ENCODE peak calls at places on chromosomes 2 and 18, in six cellular contexts. V is H1, K is HepG2, H is stomach, X is sigmoid colon, Q is transverse colon. I is an unnamed sample.

GRCh38 chr2:95292623-95293260 is 4.4 kb upstream of the KCNIP3 start:
- DNase-seq in V (no peak), K (no peak), H (no peak), X (no peak), Q (no peak), I (no peak)

GRCh38 chr2:104140361-104140760 is 713.6 kb upstream of the POU3F3 start:
- DNase-seq in V (no peak), K (no peak), H (no peak), X (no peak), Q (no peak), I (no peak)

GRCh38 chr18:68447286-68447685 is 267.6 kb downstream of the TMX3 start:
- DNase-seq in V (no peak), K (no peak), H (no peak), X (no peak), Q (no peak), I (no peak)

GRCh38 chr2:136136921-136137320 is 19.0 kb upstream of the CXCR4 start:
- DNase-seq in V (no peak), K (no peak), H (no peak), X (no peak), Q (no peak), I (no peak)

GRCh38 chr2:118992740-118993391 is 50.9 kb downstream of the MARCO start:
- DNase-seq in V (peak), K (no peak), H (peak), X (no peak), Q (no peak), I (no peak)

GRCh38 chr18:8153887-8154583 is 455.2 kb upstream of the RAB12 start:
- DNase-seq in V (no peak), K (no peak), H (no peak), X (no peak), Q (no peak), I (no peak)

GRCh38 chr2:113847144-113847543 is 42.7 kb upstream of the ACTR3 start:
- DNase-seq in V (no peak), K (no peak), H (no peak), X (no peak), Q (no peak), I (no peak)

GRCh38 chr2:10322481-10322880 is 19.8 kb downstream of the HPCAL1 start:
- DNase-seq in V (no peak), K (no peak), H (no peak), X (peak), Q (no peak), I (no peak)

GRCh38 chr2:241867776-241868420 is 1.6 kb upstream of the RTP5 start:
- DNase-seq in V (no peak), K (no peak), H (peak), X (no peak), Q (no peak), I (peak)

GRCh38 chr18:31645411-31645810 is 39.0 kb downstream of the B4GALT6 start:
- DNase-seq in V (no peak), K (no peak), H (no peak), X (no peak), Q (no peak), I (no peak)

GRCh38 chr2:138846216-138846821 is 66.1 kb upstream of the NXPH2 start:
- DNase-seq in V (no peak), K (peak), H (no peak), X (no peak), Q (no peak), I (no peak)

GRCh38 chr2:215619022-215619958 is 183.4 kb upstream of the FN1 start:
- DNase-seq in V (no peak), K (peak), H (no peak), X (no peak), Q (no peak), I (no peak)

GRCh38 chr2:137951606-137952005 is 12.7 kb upstream of the HNMT start:
- DNase-seq in V (no peak), K (no peak), H (no peak), X (no peak), Q (no peak), I (no peak)

GRCh38 chr2:26238301-26238958 is 6.0 kb downstream of the HADHA start:
- DNase-seq in V (no peak), K (peak), H (no peak), X (no peak), Q (no peak), I (peak)

GRCh38 chr2:23487735-23488492 is 102.9 kb downstream of the KLHL29 start:
- DNase-seq in V (no peak), K (no peak), H (no peak), X (no peak), Q (no peak), I (no peak)

GRCh38 chr18:31687016-31687415 is 2.6 kb upstream of the B4GALT6 start:
- DNase-seq in V (no peak), K (no peak), H (no peak), X (no peak), Q (no peak), I (no peak)

GRCh38 chr2:240462704-240463273 is 27.3 kb downstream of the GPC1 start:
- DNase-seq in V (no peak), K (no peak), H (no peak), X (peak), Q (peak), I (no peak)

GRCh38 chr2:192286093-192286701 is 91.5 kb upstream of the TMEFF2 start:
- DNase-seq in V (no peak), K (peak), H (no peak), X (no peak), Q (no peak), I (no peak)

GRCh38 chr2:40642261-40642660 is 190.4 kb upstream of the SLC8A1 start:
- DNase-seq in V (no peak), K (no peak), H (no peak), X (no peak), Q (no peak), I (no peak)

GRCh38 chr2:111117666-111118454 is 2.9 kb upstream of the BCL2L11 start:
- DNase-seq in V (peak), K (no peak), H (peak), X (peak), Q (peak), I (peak)

GRCh38 chr2:120675460-120676130 is 60.1 kb upstream of the GLI2 start:
- DNase-seq in V (peak), K (peak), H (peak), X (peak), Q (peak), I (peak)

GRCh38 chr2:63698825-63699548 is 110.2 kb downstream of the MDH1 start:
- DNase-seq in V (peak), K (peak), H (no peak), X (peak), Q (peak), I (no peak)

GRCh38 chr2:144078091-144078490 is 441.8 kb downstream of the ZEB2 start:
- DNase-seq in V (no peak), K (no peak), H (no peak), X (no peak), Q (no peak), I (no peak)

GRCh38 chr18:63119647-63120046 is 199.9 kb downstream of the BCL2 start:
- DNase-seq in V (no peak), K (peak), H (no peak), X (no peak), Q (no peak), I (no peak)

GRCh38 chr2:192571636-192572035 is 376.9 kb upstream of the TMEFF2 start:
- DNase-seq in V (no peak), K (no peak), H (no peak), X (no peak), Q (no peak), I (no peak)

GRCh38 chr2:212892193-212892592 is 259.2 kb downstream of the IKZF2 start:
- DNase-seq in V (no peak), K (peak), H (no peak), X (no peak), Q (no peak), I (no peak)

GRCh38 chr18:74546751-74547530 is 12.6 kb downstream of the CNDP1 start:
- DNase-seq in V (no peak), K (no peak), H (peak), X (no peak), Q (no peak), I (no peak)

GRCh38 chr2:241635756-241636155 is 1.2 kb downstream of the THAP4 start:
- DNase-seq in V (no peak), K (peak), H (no peak), X (no peak), Q (no peak), I (no peak)

GRCh38 chr2:135096665-135097446 is 44.8 kb downstream of the RAB3GAP1 start:
- DNase-seq in V (no peak), K (no peak), H (no peak), X (no peak), Q (no peak), I (no peak)

GRCh38 chr18:74281639-74282358 is 10.0 kb downstream of the CYB5A start:
- DNase-seq in V (no peak), K (peak), H (no peak), X (peak), Q (peak), I (peak)

GRCh38 chr2:212227755-212228154 is 310.8 kb downstream of the ERBB4 start:
- DNase-seq in V (no peak), K (peak), H (peak), X (no peak), Q (no peak), I (no peak)

GRCh38 chr2:222295368-222296041 is 3.3 kb downstream of the PAX3 start:
- DNase-seq in V (peak), K (no peak), H (no peak), X (no peak), Q (no peak), I (no peak)

GRCh38 chr2:151049746-151050145 is 211.9 kb downstream of the RBM43 start:
- DNase-seq in V (no peak), K (peak), H (no peak), X (no peak), Q (no peak), I (no peak)

GRCh38 chr2:26934335-26934724 is 36.1 kb upstream of the MAPRE3 start:
- DNase-seq in V (no peak), K (no peak), H (no peak), X (no peak), Q (no peak), I (no peak)

GRCh38 chr2:88834866-88835265 is 143.4 kb downstream of the RPIA start:
- DNase-seq in V (no peak), K (no peak), H (no peak), X (no peak), Q (no peak), I (no peak)

GRCh38 chr2:63050186-63050915 is at the start of gene OTX1:
- DNase-seq in V (peak), K (peak), H (peak), X (peak), Q (peak), I (peak)

GRCh38 chr2:97731274-97732050 is 18.1 kb downstream of the ZAP70 start:
- DNase-seq in V (no peak), K (no peak), H (no peak), X (no peak), Q (no peak), I (no peak)

GRCh38 chr2:159153063-159153462 is 133.4 kb downstream of the WDSUB1 start:
- DNase-seq in V (no peak), K (no peak), H (no peak), X (no peak), Q (no peak), I (no peak)

GRCh38 chr2:171728989-171729951 is 42.0 kb downstream of the DYNC1I2 start:
- DNase-seq in V (no peak), K (peak), H (no peak), X (no peak), Q (no peak), I (no peak)

GRCh38 chr2:225495706-225496105 is 96.2 kb downstream of the NYAP2 start:
- DNase-seq in V (no peak), K (no peak), H (no peak), X (no peak), Q (no peak), I (no peak)

GRCh38 chr2:225493420-225494099 is 94.0 kb downstream of the NYAP2 start:
- DNase-seq in V (no peak), K (no peak), H (no peak), X (no peak), Q (no peak), I (no peak)

GRCh38 chr2:225496548-225496947 is 97.0 kb downstream of the NYAP2 start:
- DNase-seq in V (no peak), K (no peak), H (no peak), X (no peak), Q (no peak), I (no peak)

GRCh38 chr2:225497175-225497574 is 97.7 kb downstream of the NYAP2 start:
- DNase-seq in V (no peak), K (no peak), H (no peak), X (no peak), Q (no peak), I (no peak)

GRCh38 chr2:225494100-225494459 is 94.6 kb downstream of the NYAP2 start:
- DNase-seq in V (no peak), K (no peak), H (no peak), X (no peak), Q (no peak), I (no peak)
- TF ChIP-seq EP300 in V (no peak), K (no peak), H (no peak), X (no peak), Q (no peak), I (no peak)

DNA sequence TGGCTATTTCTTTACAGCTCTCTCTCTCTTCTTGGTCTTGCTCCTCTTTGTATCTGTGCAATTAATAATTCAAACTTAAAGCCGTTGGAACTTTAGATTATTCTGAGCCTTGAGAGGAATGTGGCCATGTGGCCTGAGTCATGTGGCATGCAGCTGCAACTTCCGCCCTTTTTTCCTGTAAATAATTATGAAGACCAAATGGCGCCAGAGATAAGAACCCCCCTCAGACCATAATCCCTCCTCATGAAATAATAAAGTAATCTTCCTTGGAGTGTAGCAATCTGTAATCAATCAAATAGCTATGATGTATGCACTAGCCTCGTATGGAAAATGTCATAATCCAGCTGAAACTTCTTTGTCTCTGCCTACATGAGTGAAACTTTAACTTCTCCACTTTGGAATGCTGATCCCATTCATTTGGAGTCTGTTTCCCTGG is 13.5 kb upstream of the TWSG1 start:
- DNase-seq in V (no peak), K (no peak), H (no peak), X (no peak), Q (no peak), I (no peak)
- TF ChIP-seq EP300 in V (no peak), K (no peak), H (no peak), X (no peak), Q (no peak), I (no peak)

GRCh38 chr2:19989681-19990415 is at the start of gene WDR35:
- DNase-seq in V (peak), K (peak), H (peak), X (peak), Q (peak), I (peak)

GRCh38 chr2:19988600-19988999 is 1.3 kb downstream of the WDR35 start:
- DNase-seq in V (no peak), K (no peak), H (no peak), X (no peak), Q (no peak), I (no peak)

GRCh38 chr2:19990416-19990728 is 467 bp upstream of the WDR35 start:
- DNase-seq in V (no peak), K (no peak), H (no peak), X (no peak), Q (no peak), I (no peak)

GRCh38 chr2:19989342-19989680 is 594 bp downstream of the WDR35 start:
- DNase-seq in V (no peak), K (no peak), H (no peak), X (no peak), Q (no peak), I (no peak)

GRCh38 chr2:19987936-19988335 is 2.0 kb downstream of the WDR35 start:
- DNase-seq in V (no peak), K (no peak), H (no peak), X (no peak), Q (no peak), I (no peak)
- TF ChIP-seq EP300 in V (no peak), K (no peak), H (no peak), X (no peak), Q (no peak), I (no peak)

DNA sequence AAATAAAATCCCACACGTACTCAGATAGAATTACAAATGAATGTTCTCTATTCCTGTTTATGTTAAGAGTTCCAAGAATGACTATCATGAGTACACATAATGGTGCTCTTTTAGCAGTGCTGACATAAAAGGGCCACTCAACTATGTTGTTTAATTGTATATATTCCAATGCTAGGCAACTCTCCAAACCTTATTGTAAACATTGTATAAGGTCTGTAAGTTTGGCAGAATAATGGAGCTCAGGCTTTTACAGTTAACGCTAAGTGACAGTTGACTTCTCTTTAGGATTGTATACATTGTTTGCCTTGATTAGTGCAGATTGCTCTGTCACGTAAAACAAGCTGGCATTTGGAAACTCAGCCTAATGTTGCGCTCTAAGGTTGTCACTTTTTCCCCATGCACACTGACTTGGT is 20.8 kb downstream of the RBMS1 start:
- DNase-seq in V (no peak), K (no peak), H (no peak), X (no peak), Q (no peak), I (no peak)
- TF ChIP-seq EP300 in V (no peak), K (no peak), H (no peak), X (no peak), Q (no peak), I (no peak)

GRCh38 chr18:23992119-23992940 is 22.2 kb upstream of the TTC39C start:
- DNase-seq in V (no peak), K (no peak), H (peak), X (no peak), Q (no peak), I (peak)

GRCh38 chr18:23992941-23993280 is 21.6 kb upstream of the TTC39C start:
- DNase-seq in V (no peak), K (no peak), H (no peak), X (no peak), Q (no peak), I (no peak)

GRCh38 chr18:23995180-23995579 is 19.4 kb upstream of the TTC39C start:
- DNase-seq in V (no peak), K (no peak), H (no peak), X (no peak), Q (no peak), I (no peak)

GRCh38 chr18:23998018-23998417 is 16.5 kb upstream of the TTC39C start:
- DNase-seq in V (no peak), K (no peak), H (no peak), X (no peak), Q (no peak), I (no peak)

DNA sequence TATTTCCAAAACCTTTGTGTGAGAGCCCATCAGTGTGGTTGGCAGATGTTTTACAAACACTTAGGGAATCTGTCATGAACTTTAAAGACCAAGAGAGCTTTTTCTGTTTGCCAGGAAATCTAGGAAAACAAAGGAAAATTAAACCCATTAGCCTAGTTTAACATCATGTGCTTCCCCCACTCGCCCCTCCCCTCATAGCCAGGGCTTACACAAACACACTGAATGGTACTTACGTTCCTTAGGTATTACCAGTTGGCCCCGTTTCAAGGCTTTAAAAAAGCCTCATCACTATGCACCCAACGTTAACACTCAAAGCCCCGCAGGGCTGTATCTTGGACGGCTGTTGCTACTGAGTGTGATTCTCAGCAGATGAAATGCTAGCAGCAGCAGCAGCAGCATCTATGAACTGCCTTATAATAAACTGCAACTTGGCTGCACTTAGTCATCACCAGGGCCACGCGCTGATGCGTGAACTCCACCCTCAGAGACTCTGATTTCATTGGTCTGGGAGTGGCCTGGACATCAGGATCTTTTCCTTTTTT is 20.1 kb upstream of the TTC39C start:
- DNase-seq in V (no peak), K (peak), H (no peak), X (peak), Q (peak), I (peak)
- TF ChIP-seq EP300 in V (no peak), K (no peak), H (no peak), X (no peak), Q (no peak), I (no peak)

GRCh38 chr2:20638014-20638413 is 12.9 kb downstream of the HS1BP3 start:
- DNase-seq in V (no peak), K (no peak), H (no peak), X (no peak), Q (no peak), I (no peak)

GRCh38 chr2:20638646-20639430 is 12.1 kb downstream of the HS1BP3 start:
- DNase-seq in V (no peak), K (no peak), H (no peak), X (no peak), Q (no peak), I (no peak)

GRCh38 chr2:20635096-20635475 is 15.8 kb downstream of the HS1BP3 start:
- DNase-seq in V (no peak), K (no peak), H (no peak), X (no peak), Q (no peak), I (peak)

GRCh38 chr2:20635698-20636584 is 15.0 kb downstream of the HS1BP3 start:
- DNase-seq in V (peak), K (peak), H (peak), X (peak), Q (peak), I (peak)

DNA sequence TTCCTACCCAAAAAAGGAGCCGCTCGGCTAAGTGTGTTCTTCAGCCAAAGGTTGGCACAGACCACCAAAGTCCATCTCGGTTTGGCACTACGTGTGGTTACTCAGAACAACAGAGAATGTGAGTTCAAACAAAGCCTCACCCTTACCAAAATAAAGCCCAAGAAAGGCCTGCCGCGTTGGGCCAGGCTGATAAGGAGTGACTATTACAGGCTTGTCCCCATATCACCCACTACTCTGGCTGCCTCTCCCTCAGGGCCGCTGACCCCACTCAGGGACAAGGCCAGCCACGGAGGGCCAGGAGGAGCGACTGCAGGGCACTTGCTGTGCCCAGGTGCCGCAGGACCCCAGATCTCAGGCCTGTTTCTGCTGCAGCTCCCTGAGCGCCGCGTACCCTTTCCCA is 13.8 kb downstream of the HS1BP3 start:
- DNase-seq in V (no peak), K (no peak), H (peak), X (peak), Q (no peak), I (no peak)
- TF ChIP-seq EP300 in V (no peak), K (no peak), H (peak), X (peak), Q (no peak), I (no peak)

GRCh38 chr18:23451491-23451890 is 1.6 kb upstream of the RIOK3 start:
- DNase-seq in V (no peak), K (no peak), H (no peak), X (no peak), Q (no peak), I (no peak)

GRCh38 chr18:23452347-23452727 is 750 bp upstream of the RIOK3 start:
- DNase-seq in V (no peak), K (no peak), H (no peak), X (no peak), Q (no peak), I (no peak)

GRCh38 chr18:23452728-23453656 is at the start of gene RIOK3:
- DNase-seq in V (peak), K (peak), H (peak), X (peak), Q (peak), I (peak)

GRCh38 chr18:23451011-23451410 is 2.1 kb upstream of the RIOK3 start:
- DNase-seq in V (no peak), K (no peak), H (no peak), X (no peak), Q (no peak), I (peak)

GRCh38 chr18:23453657-23454011 is 547 bp downstream of the RIOK3 start:
- DNase-seq in V (no peak), K (peak), H (no peak), X (no peak), Q (no peak), I (no peak)
- TF ChIP-seq EP300 in V (no peak), K (no peak), H (no peak), X (no peak), Q (no peak), I (no peak)

I was measured in upper lobe of left lung.